ENCODE peak calls at places on chromosomes 13 and 19, in eight cellular contexts. O is fibroblast of the aortic adventitia; I is epithelial cell of esophagus; L is body of pancreas; G is CD4-positive, alpha-beta T cell; N is PC-9; T is GM12865; J is GM12878. V is an unnamed sample.
A peak's percentile ranks its signal among the peaks of the same experiment; 100 is the strongest.

GRCh38 chr19:13396256-13397080 is 109.8 kb downstream of the CACNA1A start:
- DNase-seq in O (peak; percentile 74), I (peak; percentile 40), L (peak; percentile 22), G (no peak), N (no peak), T (peak; percentile 38), J (no peak), V (no peak)

GRCh38 chr19:39351537-39352037 is 9.4 kb downstream of the SAMD4B start:
- DNase-seq in O (peak; percentile 46), I (no peak), L (no peak), G (no peak), N (no peak), T (peak; percentile 90), J (peak; percentile 44), V (no peak)

GRCh38 chr13:28204690-28205443 is 66.5 kb downstream of the PAN3 start:
- DNase-seq in O (no peak), I (no peak), L (no peak), G (no peak), N (no peak), T (peak; percentile 45), J (peak; percentile 13), V (no peak)

GRCh38 chr13:64884976-64885375 is 2345.2 kb downstream of the PCDH9 start:
- DNase-seq in O (no peak), I (no peak), L (no peak), G (no peak), N (no peak), T (no peak), J (no peak), V (no peak)

GRCh38 chr19:33683881-33684549 is 62.3 kb downstream of the CHST8 start:
- DNase-seq in O (peak; percentile 8), I (peak; percentile 30), L (peak; percentile 38), G (no peak), N (no peak), T (peak; percentile 17), J (no peak), V (no peak)

GRCh38 chr13:106997219-106997618 is 429.3 kb upstream of the ARGLU1 start:
- DNase-seq in O (no peak), I (no peak), L (no peak), G (no peak), N (no peak), T (no peak), J (no peak), V (no peak)

GRCh38 chr19:35033067-35034004 is 3.1 kb downstream of the SCN1B start:
- DNase-seq in O (no peak), I (no peak), L (no peak), G (no peak), N (no peak), T (no peak), J (no peak), V (no peak)

GRCh38 chr19:37466798-37467607 is at the start of gene ZNF569:
- DNase-seq in O (peak; percentile 95), I (peak; percentile 96), L (peak; percentile 93), G (peak; percentile 84), N (peak; percentile 86), T (peak; percentile 95), J (peak; percentile 77), V (peak; percentile 86)

GRCh38 chr13:107005577-107005976 is 437.6 kb upstream of the ARGLU1 start:
- DNase-seq in O (no peak), I (no peak), L (no peak), G (no peak), N (no peak), T (peak; percentile 7), J (no peak), V (no peak)

GRCh38 chr13:44191504-44192171 is 182.0 kb upstream of the SERP2 start:
- DNase-seq in O (peak; percentile 90), I (peak; percentile 67), L (peak; percentile 61), G (peak; percentile 19), N (no peak), T (peak; percentile 63), J (no peak), V (no peak)

GRCh38 chr19:7301525-7301924 is 7.3 kb upstream of the INSR start:
- DNase-seq in O (no peak), I (no peak), L (no peak), G (no peak), N (no peak), T (no peak), J (no peak), V (no peak)

GRCh38 chr13:23992722-23993438 is 95.6 kb upstream of the C1QTNF9B start:
- DNase-seq in O (no peak), I (no peak), L (no peak), G (no peak), N (no peak), T (peak; percentile 13), J (no peak), V (no peak)

DNA sequence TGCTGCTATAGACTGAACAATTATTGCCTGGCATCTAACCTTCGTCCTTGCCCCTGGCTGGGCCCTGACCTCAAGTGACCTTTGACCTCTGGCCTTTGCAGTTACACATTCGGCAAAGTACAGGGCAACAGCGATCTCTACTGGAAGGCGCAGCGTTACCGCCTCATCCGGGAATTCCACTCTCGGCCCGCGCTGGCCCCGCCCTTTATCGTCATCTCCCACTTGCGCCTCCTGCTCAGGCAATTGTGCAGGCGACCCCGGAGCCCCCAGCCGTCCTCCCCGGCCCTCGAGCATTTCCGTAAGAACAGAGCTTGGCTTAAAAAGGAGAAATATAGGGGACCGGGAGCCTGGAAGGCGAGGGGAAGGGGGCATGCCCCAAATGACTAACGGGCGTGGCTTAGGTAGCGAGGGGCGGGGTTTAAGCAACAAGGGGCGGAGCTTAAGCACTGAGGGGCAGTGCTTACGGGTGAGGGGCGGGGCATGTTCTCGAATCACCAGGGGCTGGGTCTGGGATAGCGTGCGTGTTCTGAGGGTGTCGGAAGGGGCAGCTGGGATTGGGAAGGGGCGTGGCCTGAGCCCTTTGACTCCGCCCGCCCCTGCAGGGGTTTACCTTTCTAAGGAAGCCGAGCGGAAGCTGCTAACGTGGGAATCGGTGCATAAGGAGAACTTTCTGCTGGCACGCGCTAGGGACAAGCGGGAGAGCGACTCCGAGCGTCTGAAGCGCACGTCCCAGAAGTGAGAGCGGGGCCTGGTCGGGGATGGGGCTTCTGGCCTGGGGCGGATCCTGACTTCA is 52.7 kb downstream of the TRPM4 start:
- DNase-seq in O (no peak), I (peak; percentile 41), L (peak; percentile 88), G (no peak), N (no peak), T (peak; percentile 37), J (no peak), V (no peak)
- TF ChIP-seq CTCF in O (no peak), I (no peak), L (no peak), G (no peak), N (no peak), T (no peak), J (no peak), V (no peak)

GRCh38 chr13:21676611-21677021 is 5.7 kb downstream of the FGF9 start:
- DNase-seq in O (no peak), I (peak; percentile 48), L (peak; percentile 29), G (no peak), N (no peak), T (no peak), J (no peak), V (no peak)
- TF ChIP-seq CTCF in O (no peak), I (peak; percentile 35), L (no peak), G (no peak), N (no peak), T (no peak), J (peak; percentile 2), V (no peak)

DNA sequence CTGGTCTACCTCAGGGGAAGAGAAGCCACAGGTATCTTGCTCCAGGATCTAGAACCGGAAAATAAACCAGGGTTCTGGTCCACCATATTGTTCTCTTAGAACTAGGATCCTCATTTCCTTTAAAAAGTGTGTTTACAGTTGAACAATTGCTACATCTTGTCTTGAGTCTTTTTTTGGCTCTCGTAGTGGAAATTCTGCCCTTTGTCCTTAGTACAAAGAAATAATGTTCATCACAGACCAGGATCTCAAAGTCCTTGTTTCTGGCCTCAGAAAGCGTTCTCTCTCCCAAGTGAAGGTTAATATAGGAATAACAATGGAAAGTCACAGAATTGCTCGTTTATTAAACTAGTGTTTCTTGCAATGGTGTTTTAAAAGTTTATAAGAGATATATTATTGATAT is 20.8 kb downstream of the KLF2 start:
- DNase-seq in O (no peak), I (no peak), L (no peak), G (no peak), N (no peak), T (no peak), J (no peak), V (no peak)
- TF ChIP-seq CTCF in O (no peak), I (no peak), L (no peak), G (no peak), N (no peak), T (no peak), J (no peak), V (no peak)

GRCh38 chr13:98459171-98459681 is 117.7 kb downstream of the STK24 start:
- DNase-seq in O (no peak), I (no peak), L (no peak), G (no peak), N (no peak), T (no peak), J (no peak), V (no peak)
- TF ChIP-seq CTCF in O (no peak), I (no peak), L (no peak), G (no peak), N (no peak), T (no peak), J (no peak), V (no peak)

GRCh38 chr19:30784850-30785459 is 412.8 kb downstream of the ZNF536 start:
- DNase-seq in O (peak; percentile 33), I (peak; percentile 23), L (peak; percentile 60), G (peak; percentile 33), N (no peak), T (peak; percentile 29), J (no peak), V (peak; percentile 61)
- TF ChIP-seq CTCF in O (peak; percentile 62), I (peak; percentile 29), L (peak; percentile 45), G (peak; percentile 63), N (peak; percentile 65), T (peak; percentile 48), J (peak; percentile 39), V (peak; percentile 68)

DNA sequence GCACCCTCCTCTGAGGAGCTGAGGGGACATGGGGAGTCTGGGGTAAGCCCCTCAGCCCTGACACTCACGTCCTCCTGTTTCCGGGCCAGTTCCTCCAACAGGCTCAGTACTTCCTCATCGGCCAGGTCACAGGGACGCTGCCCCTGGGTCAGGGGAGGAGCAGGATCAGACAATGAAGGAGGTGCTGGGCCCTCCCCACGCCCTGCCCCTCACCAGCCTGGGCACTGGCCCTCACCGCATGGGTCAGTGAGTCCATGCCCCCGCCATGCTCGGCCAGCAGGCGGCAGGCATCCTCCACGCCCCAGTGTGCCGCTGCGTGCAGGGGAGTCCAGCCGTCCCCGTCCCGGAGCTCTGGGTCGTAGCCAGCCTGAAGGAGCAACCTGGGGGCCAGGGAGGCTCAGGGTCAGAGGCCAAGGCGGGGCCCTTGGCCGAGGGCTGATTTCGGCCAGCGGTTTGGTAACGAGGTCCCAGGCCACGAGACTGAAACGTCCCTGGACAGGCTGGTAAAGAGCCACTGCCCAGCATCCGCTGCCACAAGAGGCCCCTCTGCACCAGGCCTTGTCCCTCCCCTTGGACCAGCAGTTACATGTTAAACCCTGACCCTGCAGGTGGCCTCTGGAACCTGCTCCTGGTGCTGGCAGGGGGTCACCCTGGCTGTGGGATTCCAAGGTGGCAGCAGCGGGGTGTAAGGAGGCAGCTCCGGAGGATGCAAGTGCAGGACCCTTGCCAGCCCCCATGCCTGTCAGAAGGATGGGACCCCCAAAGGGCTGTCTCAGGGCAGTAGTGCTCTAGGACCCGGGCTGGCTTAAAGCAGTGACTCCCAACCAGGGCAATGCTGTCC is 18.5 kb downstream of the PPP1R12C start:
- DNase-seq in O (no peak), I (no peak), L (no peak), G (no peak), N (no peak), T (no peak), J (no peak), V (no peak)
- TF ChIP-seq CTCF in O (no peak), I (no peak), L (no peak), G (no peak), N (no peak), T (no peak), J (no peak), V (no peak)

GRCh38 chr19:31338069-31338767 is 11.0 kb downstream of the TSHZ3 start:
- DNase-seq in O (peak; percentile 75), I (peak; percentile 23), L (no peak), G (no peak), N (no peak), T (no peak), J (no peak), V (peak; percentile 40)
- TF ChIP-seq CTCF in O (peak; percentile 84), I (peak; percentile 26), L (no peak), G (no peak), N (peak; percentile 31), T (no peak), J (no peak), V (peak; percentile 60)